ENCODE peak calls at places on chromosomes 1 and 21, in six cellular contexts. B is transverse colon, Y is ovary, C is cardiac muscle cell, Q is right cardiac atrium, A is ascending aorta. R is an unnamed sample.

GRCh38 chr1:171743014-171743870 is 1.4 kb upstream of the VAMP4 start:
- DNase-seq in C (peak; percentile 35), A (no peak), B (peak; percentile 37), Y (no peak), Q (peak; percentile 12), R (no peak)

GRCh38 chr1:94790246-94790645 is 29.9 kb upstream of the SLC44A3 start:
- DNase-seq in B (no peak), Y (no peak), A (no peak), Q (no peak), C (no peak), R (no peak)

GRCh38 chr1:203287109-203287893 is 18.0 kb upstream of the BTG2 start:
- DNase-seq in B (peak; percentile 82), C (peak; percentile 59), A (peak; percentile 64), Y (peak; percentile 54), Q (peak; percentile 68), R (peak; percentile 73)

GRCh38 chr1:71986181-71986580 is 296.2 kb downstream of the NEGR1 start:
- DNase-seq in Y (no peak), Q (no peak), A (no peak), B (no peak), C (no peak), R (no peak)

GRCh38 chr1:174911626-174912025 is 88.1 kb upstream of the CACYBP start:
- DNase-seq in Q (no peak), C (no peak), A (no peak), Y (no peak), B (no peak), R (no peak)

GRCh38 chr1:58812926-58813325 is 29.1 kb upstream of the JUN start:
- DNase-seq in A (no peak), Q (no peak), C (no peak), Y (no peak), B (no peak), R (peak; percentile 66)

GRCh38 chr1:67159233-67159632 is 7.0 kb upstream of the IL23R start:
- DNase-seq in Q (no peak), Y (no peak), A (no peak), B (no peak), C (no peak), R (no peak)

GRCh38 chr1:36966242-36966641 is 68.1 kb downstream of the GRIK3 start:
- DNase-seq in Y (no peak), A (no peak), C (peak; percentile 68), B (no peak), Q (no peak), R (no peak)

GRCh38 chr1:155247667-155248563 is 7.4 kb downstream of the ENTREP3 start:
- DNase-seq in C (no peak), Q (no peak), Y (no peak), B (no peak), A (no peak), R (no peak)

GRCh38 chr1:186620951-186621350 is 59.3 kb downstream of the PTGS2 start:
- DNase-seq in C (no peak), A (no peak), Q (no peak), Y (no peak), B (no peak), R (no peak)

GRCh38 chr1:1627261-1627841 is 4.6 kb upstream of the MMP23B start:
- DNase-seq in A (no peak), B (peak; percentile 88), C (no peak), Y (peak; percentile 32), Q (peak; percentile 17), R (no peak)

GRCh38 chr1:30860320-30860652 is 48.3 kb downstream of the SDC3 start:
- DNase-seq in B (no peak), A (no peak), Q (no peak), Y (no peak), C (no peak), R (no peak)

GRCh38 chr1:89565521-89565920 is 40.9 kb downstream of the LRRC8B start:
- DNase-seq in A (no peak), Y (no peak), B (no peak), C (no peak), Q (no peak), R (no peak)

GRCh38 chr1:25619101-25619890 is 2.7 kb downstream of the MAN1C1 start:
- DNase-seq in Y (peak; percentile 71), Q (peak; percentile 33), C (peak; percentile 80), A (no peak), B (no peak), R (no peak)

GRCh38 chr1:89466307-89466925 is 58.2 kb upstream of the LRRC8B start:
- DNase-seq in B (no peak), Q (no peak), C (no peak), Y (no peak), A (no peak), R (no peak)

GRCh38 chr1:59243544-59243943 is 53.4 kb upstream of the FGGY start:
- DNase-seq in B (no peak), A (no peak), Y (no peak), C (no peak), Q (no peak), R (no peak)

GRCh38 chr21:42474043-42474831 is 21.8 kb downstream of the RSPH1 start:
- DNase-seq in A (no peak), C (no peak), Y (no peak), Q (peak; percentile 27), B (peak; percentile 94), R (no peak)

GRCh38 chr1:115430717-115431116 is 92.7 kb upstream of the NGF start:
- DNase-seq in B (no peak), C (no peak), Q (no peak), Y (no peak), A (no peak), R (no peak)

GRCh38 chr1:41516168-41516961 is 31.9 kb upstream of the EDN2 start:
- DNase-seq in Q (peak; percentile 90), C (peak; percentile 92), B (peak; percentile 93), A (peak; percentile 55), Y (peak; percentile 97), R (no peak)

GRCh38 chr1:205592443-205593003 is 39.3 kb downstream of the ELK4 start:
- DNase-seq in Q (no peak), Y (no peak), B (no peak), C (no peak), A (no peak), R (no peak)
- H3K4me3 ChIP-seq in Q (no peak overlapping the region), Y (no peak overlapping the region), B (no peak overlapping the region), C (no peak overlapping the region), A (peak overlapping the region; percentile 62), R (no peak overlapping the region)

DNA sequence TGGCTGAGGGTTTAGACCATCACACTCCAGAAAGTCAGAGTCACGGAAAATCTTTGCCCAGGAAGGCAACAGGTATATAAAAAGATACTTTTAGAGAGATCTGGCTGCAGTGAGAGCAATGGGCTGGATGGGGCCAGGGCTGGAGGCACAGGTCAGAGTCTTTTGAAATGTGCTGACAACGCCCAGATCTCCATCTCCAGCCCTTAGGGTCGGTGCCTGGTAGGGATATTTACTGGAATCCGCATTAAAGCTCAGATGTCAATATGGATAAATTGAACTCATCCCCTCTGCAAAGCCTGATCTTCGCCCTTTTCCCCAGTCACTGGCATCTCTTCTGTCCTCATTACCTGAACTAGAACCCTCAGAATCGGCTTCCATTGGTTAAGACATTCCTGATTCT is 82.2 kb downstream of the BCAR3 start:
- DNase-seq in Y (no peak), Q (no peak), A (no peak), C (no peak), B (no peak), R (no peak)
- H3K4me1 ChIP-seq in Y (peaks cover 8% of the 10 kb centered on the region), Q (peaks cover 36% of the 10 kb centered on the region), A (no peaks in the 10 kb centered on the region), C (no peaks in the 10 kb centered on the region), B (peaks cover 1% of the 10 kb centered on the region), R (no peaks in the 10 kb centered on the region)

GRCh38 chr1:234628099-234628498 is 18.1 kb upstream of the IRF2BP2 start:
- DNase-seq in C (no peak), A (no peak), Y (no peak), Q (no peak), B (no peak), R (no peak)

GRCh38 chr1:234634387-234634786 is 24.4 kb upstream of the IRF2BP2 start:
- DNase-seq in Q (no peak), C (no peak), A (no peak), Y (no peak), B (no peak), R (no peak)

GRCh38 chr1:234629026-234629425 is 19.0 kb upstream of the IRF2BP2 start:
- DNase-seq in B (no peak), C (no peak), A (no peak), Y (no peak), Q (no peak), R (no peak)

GRCh38 chr1:234632225-234632624 is 22.2 kb upstream of the IRF2BP2 start:
- DNase-seq in A (no peak), Q (no peak), B (no peak), C (no peak), Y (no peak), R (no peak)

DNA sequence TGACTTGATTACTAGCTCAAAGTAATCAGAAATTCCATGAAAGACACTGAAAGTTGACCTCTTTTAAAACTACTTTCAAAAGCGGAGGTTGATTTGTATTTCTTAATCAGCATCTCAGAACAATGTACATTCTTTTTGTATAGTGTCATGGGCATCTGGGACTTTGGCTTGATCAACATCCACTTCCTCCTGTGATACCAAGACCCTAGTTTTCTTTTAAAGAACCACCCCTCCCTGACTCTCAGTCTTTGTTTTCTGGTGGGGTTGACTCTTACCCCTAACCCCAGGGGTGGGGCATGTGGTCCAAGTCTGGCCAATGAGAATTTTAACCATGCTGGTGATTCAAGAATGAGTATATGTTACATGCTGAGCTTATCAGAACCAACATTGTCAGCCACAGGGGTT is 21.7 kb upstream of the IRF2BP2 start:
- DNase-seq in Y (no peak), Q (peak; percentile 21), C (no peak), A (no peak), B (no peak), R (no peak)
- H3K4me3 ChIP-seq in Y (no peak overlapping the region), Q (no peak overlapping the region), C (no peak overlapping the region), A (no peak overlapping the region), B (no peak overlapping the region), R (no peak overlapping the region)

GRCh38 chr1:64893921-64894320 is 72.4 kb downstream of the JAK1 start:
- DNase-seq in Y (no peak), B (no peak), C (no peak), A (no peak), Q (no peak), R (no peak)
- H3K4me1 ChIP-seq in Y (peaks cover 22% of the 10 kb centered on the region), B (peaks cover 55% of the 10 kb centered on the region), C (peaks cover 34% of the 10 kb centered on the region), A (peaks cover 4% of the 10 kb centered on the region), Q (peaks cover 29% of the 10 kb centered on the region), R (peaks cover 61% of the 10 kb centered on the region)

GRCh38 chr1:43365678-43366077 is 2.1 kb downstream of the ELOVL1 start:
- DNase-seq in Q (no peak), C (no peak), Y (no peak), B (no peak), A (no peak), R (no peak)

GRCh38 chr1:43366179-43366578 is 1.6 kb downstream of the ELOVL1 start:
- DNase-seq in B (peak; percentile 91), C (no peak), A (no peak), Q (peak; percentile 32), Y (no peak), R (no peak)

GRCh38 chr1:43367904-43368645 is at the start of gene ELOVL1:
- DNase-seq in A (peak; percentile 70), C (peak; percentile 95), Q (peak; percentile 95), B (peak; percentile 94), Y (peak; percentile 90), R (peak; percentile 79)

GRCh38 chr1:43367026-43367903 is 546 bp downstream of the ELOVL1 start:
- DNase-seq in Y (peak; percentile 54), C (no peak), B (peak; percentile 35), A (no peak), Q (peak; percentile 46), R (no peak)

GRCh38 chr1:43366601-43367025 is 1.2 kb downstream of the ELOVL1 start:
- DNase-seq in Y (no peak), C (no peak), A (no peak), B (no peak), Q (no peak), R (no peak)
- H3K4me3 ChIP-seq in Y (peak overlapping the region; percentile 53), C (peak overlapping the region; percentile 67), A (peak overlapping the region; percentile 97), B (peak overlapping the region; percentile 55), Q (peak overlapping the region; percentile 82), R (peak overlapping the region; percentile 74)

GRCh38 chr21:41444703-41445464 is 18.8 kb downstream of the MX1 start:
- DNase-seq in Q (no peak), B (peak; percentile 2), C (no peak), A (no peak), Y (no peak), R (no peak)
- H3K4me1 ChIP-seq in Q (no peaks in the 10 kb centered on the region), B (no peaks in the 10 kb centered on the region), C (no peaks in the 10 kb centered on the region), A (no peaks in the 10 kb centered on the region), Y (no peaks in the 10 kb centered on the region), R (no peaks in the 10 kb centered on the region)